ENCODE peak calls at places on chromosome 1, in four cellular contexts. S is body of pancreas, D is A673, N is endodermal cell. X is an unnamed sample.
A peak's percentile ranks its signal among the peaks of the same experiment; 100 is the strongest.

GRCh38 chr1:85308837-85309350 is 32.5 kb upstream of the BCL10 start:
- DNase-seq in N (no peak), S (no peak), D (no peak), X (no peak)

GRCh38 chr1:210330279-210330866 is 1.7 kb downstream of the HHAT start:
- DNase-seq in D (peak; percentile 23), N (no peak), S (no peak), X (no peak)

GRCh38 chr1:24591781-24592180 is 35.9 kb downstream of the NCMAP start:
- DNase-seq in S (no peak), D (no peak), N (peak; percentile 36), X (no peak)

GRCh38 chr1:27299385-27300252 is 22.3 kb upstream of the TMEM222 start:
- DNase-seq in D (no peak), N (peak; percentile 94), S (no peak), X (no peak)

GRCh38 chr1:50978852-50979781 is 9.1 kb downstream of the CDKN2C start:
- DNase-seq in S (peak; percentile 32), N (peak; percentile 51), D (peak; percentile 69), X (no peak)

GRCh38 chr1:14108356-14109275 is 408.6 kb downstream of the PRDM2 start:
- DNase-seq in N (no peak), D (no peak), S (peak; percentile 84), X (no peak)

GRCh38 chr1:163171826-163172225 is 30.9 kb downstream of the RGS5 start:
- DNase-seq in D (peak; percentile 34), N (no peak), S (no peak), X (no peak)

GRCh38 chr1:118927421-118927820 is 60.7 kb downstream of the TBX15 start:
- DNase-seq in N (no peak), D (no peak), S (no peak), X (no peak)

GRCh38 chr1:39609618-39610331 is 29.7 kb downstream of the HEYL start:
- DNase-seq in N (peak; percentile 97), D (peak; percentile 69), S (no peak), X (peak; percentile 69)

GRCh38 chr1:224067621-224068457 is 46.1 kb upstream of the FBXO28 start:
- DNase-seq in D (peak; percentile 75), N (no peak), S (no peak), X (no peak)

GRCh38 chr1:232890340-232890953 is 60.0 kb upstream of the NTPCR start:
- DNase-seq in D (no peak), S (no peak), N (no peak), X (no peak)
- H3K4me3 ChIP-seq in D (no peak overlapping the region), S (no peak overlapping the region), N (no peak overlapping the region), X (no peak overlapping the region)

DNA sequence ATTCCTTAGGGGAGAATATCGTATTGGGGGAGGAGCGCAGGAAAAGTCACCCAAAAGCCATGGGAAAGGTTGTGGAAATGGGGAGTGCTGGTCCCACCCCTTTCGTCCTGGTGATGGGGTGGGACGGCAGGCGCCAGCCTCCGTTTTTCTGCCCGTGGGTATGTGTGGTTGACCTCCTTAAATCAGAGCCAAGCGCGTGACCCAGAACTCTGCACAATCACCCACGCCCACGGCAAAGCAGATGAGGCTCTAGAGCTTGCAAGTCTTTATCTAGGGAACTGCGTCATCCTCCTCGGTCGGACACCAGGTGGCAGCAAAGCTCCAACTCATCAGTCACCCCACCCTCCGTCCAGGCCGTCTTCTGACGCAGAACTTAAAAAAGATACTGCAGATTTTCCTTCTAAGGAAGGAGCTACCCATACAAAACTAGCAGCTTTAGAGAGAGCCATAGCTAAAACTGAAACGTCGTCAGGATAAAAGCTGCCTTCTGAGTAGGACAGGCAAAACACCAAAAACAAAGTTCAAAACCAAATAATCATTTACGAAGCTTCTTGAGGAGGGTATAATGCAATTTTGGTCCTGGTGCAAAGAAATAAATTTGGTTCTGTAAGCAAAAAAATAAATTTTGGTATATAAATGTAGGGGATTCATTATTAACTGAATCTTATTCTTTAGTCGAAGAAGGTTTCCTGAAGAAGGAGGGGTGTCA is 62.0 kb downstream of the TBX19 start:
- DNase-seq in S (peak; percentile 78), N (peak; percentile 93), D (peak; percentile 88), X (peak; percentile 89)
- H3K4me3 ChIP-seq in S (no peak overlapping the region), N (no peak overlapping the region), D (peak overlapping the region; percentile 29), X (peak overlapping the region; percentile 27)

GRCh38 chr1:172391972-172392371 is 28.5 kb upstream of the C1orf105 start:
- DNase-seq in S (no peak), N (no peak), D (no peak), X (no peak)
- H3K4me3 ChIP-seq in S (no peak overlapping the region), N (no peak overlapping the region), D (no peak overlapping the region), X (no peak overlapping the region)

GRCh38 chr1:235942625-235942934 is 75.9 kb upstream of the LYST start:
- DNase-seq in S (no peak), D (no peak), N (no peak), X (no peak)

GRCh38 chr1:235940282-235940681 is 73.6 kb upstream of the LYST start:
- DNase-seq in D (no peak), S (no peak), N (no peak), X (no peak)

GRCh38 chr1:235942979-235943575 is 76.4 kb upstream of the LYST start:
- DNase-seq in N (no peak), S (no peak), D (no peak), X (no peak)

GRCh38 chr1:235943581-235944114 is 76.9 kb upstream of the LYST start:
- DNase-seq in D (no peak), S (no peak), N (no peak), X (no peak)

DNA sequence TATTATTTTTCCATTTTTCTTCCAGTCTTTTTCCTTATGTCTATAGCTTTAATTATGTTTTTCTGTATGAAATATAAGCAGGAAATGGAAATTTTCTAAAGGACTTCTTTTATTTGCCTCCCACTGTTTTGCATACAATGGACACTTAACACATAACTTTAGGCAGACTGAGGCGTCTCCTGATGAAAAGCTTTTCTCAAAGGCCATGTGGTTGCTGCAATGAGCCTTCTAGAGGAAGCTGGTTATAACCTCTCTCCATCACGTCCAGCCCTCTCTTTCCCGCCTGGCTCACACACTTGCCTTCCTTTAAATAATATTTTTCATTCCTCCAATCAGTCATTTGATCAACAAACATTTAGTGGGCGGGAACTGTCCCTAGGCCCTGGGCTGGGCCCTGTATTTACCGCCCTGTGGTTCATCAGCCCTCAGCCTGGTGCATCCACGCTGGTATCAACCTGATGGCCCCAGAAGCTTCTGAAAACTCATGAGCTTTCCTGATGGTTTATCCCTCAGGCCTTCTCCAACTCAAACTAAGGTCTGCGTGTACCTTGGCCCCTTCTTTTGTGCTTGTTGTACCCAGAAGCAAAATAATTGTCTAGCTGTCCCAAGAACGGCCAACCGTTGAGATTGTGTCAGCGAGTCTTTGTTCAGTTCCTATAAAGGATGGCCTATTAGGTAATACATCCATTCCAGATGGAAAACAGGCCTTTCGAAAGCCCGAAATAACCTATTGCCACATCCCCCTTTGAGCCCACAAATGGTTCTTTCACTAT is 75.3 kb upstream of the LYST start:
- DNase-seq in N (no peak), S (no peak), D (no peak), X (peak; percentile 51)
- H3K4me3 ChIP-seq in N (no peak overlapping the region), S (no peak overlapping the region), D (no peak overlapping the region), X (no peak overlapping the region)

GRCh38 chr1:235011064-235011598 is 117.5 kb downstream of the TOMM20 start:
- DNase-seq in N (peak; percentile 38), S (no peak), D (no peak), X (no peak)

GRCh38 chr1:235013512-235013911 is 115.1 kb downstream of the TOMM20 start:
- DNase-seq in S (no peak), D (no peak), N (no peak), X (peak; percentile 35)

GRCh38 chr1:235009561-235010306 is 118.9 kb downstream of the TOMM20 start:
- DNase-seq in S (no peak), N (peak; percentile 24), D (no peak), X (peak; percentile 50)

GRCh38 chr1:235012436-235013210 is 116.0 kb downstream of the TOMM20 start:
- DNase-seq in S (no peak), D (no peak), N (peak; percentile 41), X (no peak)

DNA sequence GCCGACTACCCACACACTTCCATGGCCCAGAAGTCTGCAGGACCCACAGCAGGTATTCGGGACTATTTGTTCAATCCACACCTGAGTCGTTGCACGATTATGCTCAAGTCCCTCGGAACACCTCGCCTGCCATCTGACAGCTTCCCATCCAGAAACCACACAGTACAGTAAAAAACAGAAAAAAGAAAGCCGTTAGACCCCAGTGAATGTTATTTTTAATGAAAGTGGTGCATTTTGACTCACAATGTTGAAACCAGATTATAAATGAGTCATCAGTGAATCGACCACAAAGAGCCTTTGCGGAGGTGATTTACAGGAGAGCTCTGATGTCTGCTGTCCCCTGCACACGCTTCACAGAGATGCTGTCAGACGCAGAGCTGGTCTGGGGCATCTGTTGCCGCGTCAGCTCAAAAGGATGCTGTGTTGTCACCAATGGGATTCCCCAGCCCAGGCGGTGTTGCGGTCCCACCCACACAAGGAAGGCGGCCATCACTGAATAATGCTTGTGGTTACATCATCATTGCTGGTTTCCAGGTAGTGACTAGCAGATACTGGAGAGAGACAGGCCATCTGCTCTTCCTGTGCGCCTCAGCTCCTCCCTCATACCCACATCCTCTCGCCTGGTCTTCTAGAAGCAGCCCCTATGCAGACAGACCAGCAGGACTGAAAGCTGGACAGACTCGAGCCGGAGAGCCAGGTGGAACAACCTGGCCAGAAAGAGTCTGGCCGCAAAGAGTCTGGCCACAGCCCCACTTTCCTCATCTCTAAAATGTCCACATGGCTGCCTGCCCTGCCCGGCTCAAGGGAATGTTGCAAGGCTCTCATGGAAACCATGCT is 116.8 kb downstream of the TOMM20 start:
- DNase-seq in S (no peak), D (peak; percentile 22), N (peak; percentile 44), X (peak; percentile 88)
- H3K4me3 ChIP-seq in S (no peak overlapping the region), D (no peak overlapping the region), N (no peak overlapping the region), X (no peak overlapping the region)

DNA sequence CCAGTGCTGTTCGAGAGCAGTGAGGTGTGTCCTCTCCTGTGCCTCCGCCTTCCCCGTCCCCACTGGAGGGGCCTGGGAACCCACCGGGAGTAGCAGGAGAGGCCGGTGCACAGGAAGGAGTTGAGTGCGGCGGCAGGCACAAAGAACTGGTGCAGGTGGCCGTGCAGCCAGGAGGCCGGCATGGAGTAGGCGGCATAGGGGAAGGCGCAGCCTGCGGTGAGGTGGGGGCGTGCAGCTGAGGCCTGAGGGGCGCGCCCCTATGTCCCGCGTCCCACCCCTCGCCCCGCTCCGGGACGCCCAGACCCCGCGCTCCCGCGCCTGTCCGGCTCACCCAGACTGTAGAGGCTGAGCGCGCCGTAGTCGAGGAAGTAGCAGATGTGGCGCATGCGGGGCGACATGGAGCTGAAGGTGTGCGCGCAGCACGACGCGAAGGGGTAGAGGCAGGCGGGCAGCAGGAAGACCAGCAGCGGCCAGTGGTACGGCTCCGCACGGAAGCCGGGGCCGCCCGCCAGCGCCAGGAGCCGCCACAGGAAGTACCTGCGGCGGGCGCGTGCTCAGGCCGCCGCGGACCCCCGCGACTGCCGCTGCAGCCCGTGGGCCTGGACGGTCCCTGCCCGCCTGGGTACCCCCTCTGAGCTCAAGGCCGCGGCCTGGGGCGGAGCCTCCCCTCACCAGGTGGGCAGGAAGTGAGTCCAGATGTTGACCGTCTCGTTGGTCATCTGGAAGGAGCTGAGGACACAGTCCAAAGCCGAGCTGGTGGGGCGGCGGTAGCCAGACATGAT is 2.2 kb downstream of the PAQR6 start:
- DNase-seq in N (no peak), D (no peak), S (peak; percentile 36), X (peak; percentile 27)
- H3K4me3 ChIP-seq in N (no peak overlapping the region), D (peak overlapping the region; percentile 19), S (no peak overlapping the region), X (peak overlapping the region; percentile 27)

GRCh38 chr1:68218485-68218884 is 13.8 kb downstream of the WLS start:
- DNase-seq in S (peak; percentile 30), N (peak; percentile 76), D (no peak), X (no peak)

GRCh38 chr1:68220420-68220819 is 11.9 kb downstream of the WLS start:
- DNase-seq in S (no peak), D (no peak), N (no peak), X (no peak)

GRCh38 chr1:68213843-68214242 is 18.5 kb downstream of the WLS start:
- DNase-seq in S (peak; percentile 59), N (no peak), D (peak; percentile 96), X (no peak)

GRCh38 chr1:68216088-68216487 is 16.2 kb downstream of the WLS start:
- DNase-seq in D (no peak), N (no peak), S (no peak), X (no peak)

GRCh38 chr1:68217060-68217554 is 15.2 kb downstream of the WLS start:
- DNase-seq in N (no peak), S (no peak), D (no peak), X (no peak)
- H3K4me3 ChIP-seq in N (peak overlapping the region; percentile 62), S (no peak overlapping the region), D (no peak overlapping the region), X (no peak overlapping the region)

X was measured in upper lobe of left lung.